ENCODE peak calls at places on chromosomes 16 and 17, in ten cellular contexts. C is heart left ventricle, H is transverse colon, S is OCI-LY7, Q is psoas muscle, G is stomach, N is AG10803, V is tibial artery, R is pancreas, P is A549. B is an unnamed sample.

GRCh38 chr17:41315814-41316430 is 412 bp upstream of the KRTAP17-1 start:
- DNase-seq in C (no peak), H (no peak), S (no peak), Q (no peak), G (no peak), N (no peak), V (no peak), R (no peak), P (no peak), B (no peak)

GRCh38 chr17:80859004-80859941 is 132.4 kb upstream of the CHMP6 start:
- DNase-seq in C (peak), H (peak), S (no peak), Q (peak), G (peak), N (peak), V (peak), R (peak), P (peak), B (peak)

GRCh38 chr17:81370304-81370703 is 25.0 kb upstream of the BAHCC1 start:
- DNase-seq in C (no peak), H (no peak), S (no peak), Q (no peak), G (no peak), N (no peak), V (no peak), R (no peak), P (no peak), B (no peak)

GRCh38 chr17:58040386-58040785 is 33.3 kb upstream of the SRSF1 start:
- DNase-seq in C (no peak), H (no peak), S (no peak), Q (no peak), G (no peak), N (no peak), V (no peak), R (no peak), P (no peak), B (no peak)

GRCh38 chr17:72362466-72363335 is 241.9 kb downstream of the SOX9 start:
- DNase-seq in C (no peak), H (no peak), S (no peak), Q (no peak), G (no peak), N (peak), V (no peak), R (no peak), P (peak), B (no peak)

GRCh38 chr16:4659363-4660353 is 33.7 kb upstream of the NUDT16L1 start:
- DNase-seq in C (no peak), H (no peak), S (no peak), Q (no peak), G (no peak), N (no peak), V (no peak), R (no peak), P (no peak), B (no peak)

GRCh38 chr17:4950757-4951204 is at the start of gene ENO3:
- DNase-seq in C (peak), H (peak), S (peak), Q (peak), G (no peak), N (no peak), V (no peak), R (peak), P (no peak), B (no peak)

GRCh38 chr16:66652661-66653060 is 43.9 kb downstream of the CMTM4 start:
- DNase-seq in C (no peak), H (no peak), S (no peak), Q (no peak), G (no peak), N (peak), V (no peak), R (no peak), P (no peak), B (no peak)

GRCh38 chr16:46929378-46930332 is 43.8 kb downstream of the DNAJA2 start:
- DNase-seq in C (peak), H (peak), S (peak), Q (peak), G (peak), N (peak), V (no peak), R (peak), P (peak), B (peak)

GRCh38 chr16:78097522-78097921 is 1.9 kb upstream of the WWOX start:
- DNase-seq in C (no peak), H (no peak), S (no peak), Q (no peak), G (no peak), N (no peak), V (no peak), R (no peak), P (no peak), B (no peak)

GRCh38 chr17:5122586-5123342 is 6.9 kb downstream of the USP6 start:
- DNase-seq in C (peak), H (peak), S (no peak), Q (peak), G (peak), N (no peak), V (peak), R (peak), P (no peak), B (no peak)

GRCh38 chr16:75262104-75262799 is 10.8 kb upstream of the BCAR1 start:
- DNase-seq in C (no peak), H (peak), S (no peak), Q (peak), G (peak), N (no peak), V (peak), R (peak), P (no peak), B (no peak)

GRCh38 chr17:21549107-21549687 is 143.1 kb upstream of the KCNJ18 start:
- DNase-seq in C (no peak), H (no peak), S (peak), Q (no peak), G (no peak), N (peak), V (no peak), R (no peak), P (no peak), B (no peak)
- H3K4me3 ChIP-seq in C (no peak), H (no peak), S (peak), Q (peak), G (no peak), N (peak), V (no peak), R (no peak), P (no peak), B (no peak)

DNA sequence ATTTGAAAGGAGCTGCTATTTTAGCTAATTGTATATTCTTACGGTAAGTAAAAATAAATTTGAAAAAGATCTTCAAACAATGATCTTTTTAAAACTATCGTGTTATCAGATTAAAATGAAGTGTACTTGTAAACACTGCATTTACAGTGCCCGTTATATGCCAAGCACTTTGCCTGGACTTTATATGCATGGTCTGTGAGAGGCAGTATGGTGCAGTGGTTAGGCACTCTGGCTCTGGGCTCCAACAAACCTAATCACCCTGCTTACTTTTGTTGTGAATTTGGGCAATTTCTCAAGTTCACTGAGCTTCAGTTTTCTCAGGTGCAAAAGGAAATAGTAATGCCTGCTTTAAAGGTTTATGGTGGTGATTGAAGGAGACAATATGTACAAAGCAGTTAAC is 1.4 kb downstream of the PMP22 start:
- DNase-seq in C (no peak), H (no peak), S (no peak), Q (no peak), G (no peak), N (no peak), V (no peak), R (no peak), P (no peak), B (no peak)
- TF ChIP-seq CTCF in C (no peak), H (no peak), S (no peak), Q (no peak), G (no peak), N (no peak), V (no peak), R (no peak), P (no peak), B (no peak)

GRCh38 chr16:3174618-3175148 is 13.3 kb upstream of the OR1F1 start:
- DNase-seq in C (no peak), H (no peak), S (no peak), Q (no peak), G (no peak), N (no peak), V (no peak), R (no peak), P (no peak), B (no peak)
- H3K4me3 ChIP-seq in C (no peak), H (no peak), S (no peak), Q (no peak), G (no peak), N (no peak), V (no peak), R (no peak), P (peak), B (no peak)

GRCh38 chr16:1102921-1103648 is 7.0 kb upstream of the C1QTNF8 start:
- DNase-seq in C (peak), H (peak), S (peak), Q (peak), G (peak), N (peak), V (no peak), R (peak), P (no peak), B (peak)
- TF ChIP-seq CTCF in C (peak), H (peak), S (peak), Q (peak), G (peak), N (no peak), V (peak), R (peak), P (peak), B (peak)

GRCh38 chr16:20322696-20323095 is 4.6 kb downstream of the GP2 start:
- DNase-seq in C (no peak), H (no peak), S (no peak), Q (no peak), G (no peak), N (no peak), V (no peak), R (peak), P (no peak), B (no peak)

GRCh38 chr16:20326336-20326735 is 977 bp downstream of the GP2 start:
- DNase-seq in C (no peak), H (no peak), S (no peak), Q (no peak), G (no peak), N (no peak), V (no peak), R (no peak), P (no peak), B (no peak)

GRCh38 chr16:20325005-20325404 is 2.3 kb downstream of the GP2 start:
- DNase-seq in C (no peak), H (no peak), S (no peak), Q (no peak), G (no peak), N (no peak), V (no peak), R (no peak), P (no peak), B (no peak)

GRCh38 chr16:20321671-20322070 is 5.6 kb downstream of the GP2 start:
- DNase-seq in C (no peak), H (no peak), S (no peak), Q (no peak), G (no peak), N (no peak), V (no peak), R (peak), P (no peak), B (no peak)

GRCh38 chr16:20323591-20324117 is 3.7 kb downstream of the GP2 start:
- DNase-seq in C (no peak), H (no peak), S (no peak), Q (no peak), G (no peak), N (no peak), V (no peak), R (peak), P (no peak), B (no peak)
- H3K4me3 ChIP-seq in C (no peak), H (no peak), S (no peak), Q (no peak), G (no peak), N (no peak), V (no peak), R (peak), P (no peak), B (no peak)

GRCh38 chr17:17892731-17893130 is 55.9 kb upstream of the SREBF1 start:
- DNase-seq in C (no peak), H (no peak), S (no peak), Q (no peak), G (no peak), N (no peak), V (no peak), R (no peak), P (no peak), B (no peak)

GRCh38 chr17:17888821-17889220 is 52.0 kb upstream of the SREBF1 start:
- DNase-seq in C (no peak), H (no peak), S (no peak), Q (no peak), G (no peak), N (no peak), V (no peak), R (no peak), P (no peak), B (no peak)

GRCh38 chr17:17889922-17890321 is 53.1 kb upstream of the SREBF1 start:
- DNase-seq in C (no peak), H (no peak), S (no peak), Q (no peak), G (no peak), N (no peak), V (no peak), R (no peak), P (no peak), B (no peak)

GRCh38 chr17:17892009-17892408 is 55.2 kb upstream of the SREBF1 start:
- DNase-seq in C (no peak), H (no peak), S (no peak), Q (no peak), G (no peak), N (no peak), V (no peak), R (no peak), P (no peak), B (no peak)

GRCh38 chr17:17890773-17891759 is 54.3 kb upstream of the SREBF1 start:
- DNase-seq in C (peak), H (peak), S (peak), Q (peak), G (peak), N (peak), V (no peak), R (no peak), P (peak), B (peak)
- TF ChIP-seq CTCF in C (peak), H (peak), S (peak), Q (peak), G (peak), N (peak), V (peak), R (peak), P (peak), B (peak)

GRCh38 chr17:40176409-40177110 is 710 bp upstream of the RAPGEFL1 start:
- DNase-seq in C (no peak), H (peak), S (no peak), Q (no peak), G (peak), N (no peak), V (no peak), R (no peak), P (no peak), B (peak)

GRCh38 chr17:40175928-40176327 is 1.3 kb upstream of the RAPGEFL1 start:
- DNase-seq in C (no peak), H (no peak), S (no peak), Q (no peak), G (no peak), N (no peak), V (no peak), R (no peak), P (no peak), B (no peak)

GRCh38 chr17:40173778-40174135 is 3.5 kb upstream of the RAPGEFL1 start:
- DNase-seq in C (no peak), H (no peak), S (no peak), Q (no peak), G (no peak), N (no peak), V (no peak), R (no peak), P (no peak), B (no peak)

GRCh38 chr17:40173091-40173777 is 4.0 kb upstream of the RAPGEFL1 start:
- DNase-seq in C (no peak), H (no peak), S (no peak), Q (no peak), G (no peak), N (no peak), V (no peak), R (no peak), P (no peak), B (no peak)

GRCh38 chr17:40174528-40174927 is 2.7 kb upstream of the RAPGEFL1 start:
- DNase-seq in C (no peak), H (no peak), S (no peak), Q (no peak), G (no peak), N (no peak), V (no peak), R (no peak), P (no peak), B (no peak)
- H3K4me3 ChIP-seq in C (no peak), H (no peak), S (no peak), Q (no peak), G (no peak), N (no peak), V (no peak), R (no peak), P (no peak), B (no peak)

GRCh38 chr16:1244881-1245280 is 4.4 kb downstream of the TPSAB1 start:
- DNase-seq in C (no peak), H (no peak), S (no peak), Q (no peak), G (no peak), N (no peak), V (no peak), R (no peak), P (no peak), B (no peak)

DNA sequence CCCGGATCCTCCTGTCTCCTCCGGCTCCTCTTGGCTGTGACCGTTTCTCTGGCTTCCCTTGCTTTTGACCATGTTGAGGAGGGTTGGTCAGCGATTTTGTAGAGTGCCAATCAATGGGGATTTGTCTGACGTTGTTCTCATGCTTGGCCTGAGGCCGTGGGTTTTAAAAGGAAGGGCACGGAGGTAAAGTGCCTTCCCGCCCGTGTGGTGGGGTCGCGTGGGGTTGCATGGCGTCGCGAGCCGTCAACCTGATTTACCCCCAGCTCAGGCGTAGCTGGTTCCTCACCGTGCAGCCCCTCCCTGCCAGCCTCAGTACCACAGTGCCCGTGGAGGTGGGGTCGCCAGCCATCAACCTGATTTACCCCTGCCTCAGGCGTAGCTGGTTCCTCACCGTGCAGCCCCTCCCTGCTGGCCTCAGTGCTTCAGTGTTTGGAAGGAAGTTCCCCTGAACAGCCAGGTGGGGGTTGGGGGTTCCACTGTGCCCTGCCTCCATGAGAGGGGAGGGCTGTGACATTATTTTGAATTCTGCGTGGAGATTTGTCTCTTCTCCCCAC is 5.0 kb downstream of the TPSAB1 start:
- DNase-seq in C (no peak), H (no peak), S (no peak), Q (no peak), G (no peak), N (no peak), V (no peak), R (no peak), P (no peak), B (no peak)
- TF ChIP-seq CTCF in C (no peak), H (no peak), S (no peak), Q (no peak), G (no peak), N (no peak), V (no peak), R (no peak), P (no peak), B (no peak)

B was measured in lung.